ENCODE peak calls at places on chromosome 14, in six cellular contexts. One of them, this sample, is unnamed.

GRCh38 chr14:70808023-70808401 is 1.3 kb downstream of the MAP3K9 start:
- DNase-seq in skeletal muscle cell: no peak
- DNase-seq in CD8-positive, alpha-beta memory T cell: peak; percentile 62
- DNase-seq in mammary epithelial cell: no peak
- DNase-seq in HFF-Myc: no peak
- DNase-seq in fibroblast of mammary gland: no peak
- DNase-seq in this sample: no peak

GRCh38 chr14:51087024-51087423 is 7.9 kb downstream of the TRIM9 start:
- DNase-seq in HFF-Myc: no peak
- DNase-seq in mammary epithelial cell: peak; percentile 86
- DNase-seq in CD8-positive, alpha-beta memory T cell: no peak
- DNase-seq in fibroblast of mammary gland: peak; percentile 35
- DNase-seq in skeletal muscle cell: no peak
- DNase-seq in this sample: no peak

GRCh38 chr14:80269338-80269935 is 58.1 kb upstream of the DIO2 start:
- DNase-seq in fibroblast of mammary gland: peak; percentile 67
- DNase-seq in mammary epithelial cell: peak; percentile 38
- DNase-seq in HFF-Myc: no peak
- DNase-seq in CD8-positive, alpha-beta memory T cell: no peak
- DNase-seq in skeletal muscle cell: no peak
- DNase-seq in this sample: peak; percentile 64

GRCh38 chr14:90796319-90796718 is 19.9 kb downstream of the TTC7B start:
- DNase-seq in CD8-positive, alpha-beta memory T cell: no peak
- DNase-seq in HFF-Myc: no peak
- DNase-seq in skeletal muscle cell: no peak
- DNase-seq in mammary epithelial cell: no peak
- DNase-seq in fibroblast of mammary gland: no peak
- DNase-seq in this sample: no peak

GRCh38 chr14:75542585-75543091 is 20.4 kb downstream of the BATF start:
- DNase-seq in HFF-Myc: no peak
- DNase-seq in skeletal muscle cell: peak; percentile 20
- DNase-seq in CD8-positive, alpha-beta memory T cell: peak; percentile 48
- DNase-seq in mammary epithelial cell: no peak
- DNase-seq in fibroblast of mammary gland: peak; percentile 15
- DNase-seq in this sample: no peak

GRCh38 chr14:98931911-98932310 is 340.1 kb downstream of the BCL11B start:
- DNase-seq in mammary epithelial cell: no peak
- DNase-seq in skeletal muscle cell: no peak
- DNase-seq in HFF-Myc: no peak
- DNase-seq in CD8-positive, alpha-beta memory T cell: peak; percentile 87
- DNase-seq in fibroblast of mammary gland: no peak
- DNase-seq in this sample: no peak

GRCh38 chr14:91202234-91202974 is 42.1 kb downstream of the GPR68 start:
- DNase-seq in CD8-positive, alpha-beta memory T cell: no peak
- DNase-seq in skeletal muscle cell: no peak
- DNase-seq in fibroblast of mammary gland: peak; percentile 36
- DNase-seq in mammary epithelial cell: no peak
- DNase-seq in HFF-Myc: no peak
- DNase-seq in this sample: no peak

GRCh38 chr14:62213516-62213915 is 451.3 kb downstream of the SNAPC1 start:
- DNase-seq in HFF-Myc: no peak
- DNase-seq in mammary epithelial cell: peak; percentile 80
- DNase-seq in CD8-positive, alpha-beta memory T cell: no peak
- DNase-seq in fibroblast of mammary gland: peak; percentile 79
- DNase-seq in skeletal muscle cell: no peak
- DNase-seq in this sample: peak; percentile 83

GRCh38 chr14:91889477-91890211 is 22.3 kb upstream of the TC2N start:
- DNase-seq in mammary epithelial cell: no peak
- DNase-seq in CD8-positive, alpha-beta memory T cell: no peak
- DNase-seq in skeletal muscle cell: no peak
- DNase-seq in fibroblast of mammary gland: no peak
- DNase-seq in HFF-Myc: no peak
- DNase-seq in this sample: no peak

GRCh38 chr14:76977793-76978730 is 50.4 kb downstream of the IRF2BPL start:
- DNase-seq in fibroblast of mammary gland: peak; percentile 92
- DNase-seq in HFF-Myc: no peak
- DNase-seq in skeletal muscle cell: peak; percentile 34
- DNase-seq in CD8-positive, alpha-beta memory T cell: peak; percentile 72
- DNase-seq in mammary epithelial cell: no peak
- DNase-seq in this sample: peak; percentile 91

GRCh38 chr14:95388699-95389098 is 69.0 kb upstream of the CLMN start:
- DNase-seq in mammary epithelial cell: no peak
- DNase-seq in HFF-Myc: no peak
- DNase-seq in skeletal muscle cell: no peak
- DNase-seq in fibroblast of mammary gland: peak; percentile 80
- DNase-seq in CD8-positive, alpha-beta memory T cell: no peak
- DNase-seq in this sample: no peak

GRCh38 chr14:44652640-44653039 is 145.6 kb upstream of the FSCB start:
- DNase-seq in mammary epithelial cell: no peak
- DNase-seq in fibroblast of mammary gland: no peak
- DNase-seq in CD8-positive, alpha-beta memory T cell: no peak
- DNase-seq in HFF-Myc: no peak
- DNase-seq in skeletal muscle cell: no peak
- DNase-seq in this sample: no peak

GRCh38 chr14:33933386-33933934 is 17.4 kb downstream of the EGLN3 start:
- DNase-seq in HFF-Myc: no peak
- DNase-seq in mammary epithelial cell: no peak
- DNase-seq in skeletal muscle cell: no peak
- DNase-seq in CD8-positive, alpha-beta memory T cell: no peak
- DNase-seq in fibroblast of mammary gland: no peak
- DNase-seq in this sample: no peak

GRCh38 chr14:102825307-102826095 is 48.3 kb downstream of the TRAF3 start:
- DNase-seq in skeletal muscle cell: no peak
- DNase-seq in HFF-Myc: no peak
- DNase-seq in mammary epithelial cell: no peak
- DNase-seq in fibroblast of mammary gland: no peak
- DNase-seq in CD8-positive, alpha-beta memory T cell: no peak
- DNase-seq in this sample: no peak

GRCh38 chr14:94646066-94646465 is 33.9 kb downstream of the SERPINA3 start:
- DNase-seq in skeletal muscle cell: no peak
- DNase-seq in CD8-positive, alpha-beta memory T cell: no peak
- DNase-seq in HFF-Myc: no peak
- DNase-seq in fibroblast of mammary gland: no peak
- DNase-seq in mammary epithelial cell: no peak
- DNase-seq in this sample: no peak

GRCh38 chr14:20415723-20416622 is 2.7 kb upstream of the TEP1 start:
- DNase-seq in HFF-Myc: peak; percentile 38
- DNase-seq in skeletal muscle cell: no peak
- DNase-seq in mammary epithelial cell: peak; percentile 31
- DNase-seq in CD8-positive, alpha-beta memory T cell: peak; percentile 60
- DNase-seq in fibroblast of mammary gland: peak; percentile 65
- DNase-seq in this sample: peak; percentile 61

GRCh38 chr14:42742084-42742483 is 1135.4 kb downstream of the LRFN5 start:
- DNase-seq in skeletal muscle cell: no peak
- DNase-seq in HFF-Myc: no peak
- DNase-seq in mammary epithelial cell: no peak
- DNase-seq in CD8-positive, alpha-beta memory T cell: no peak
- DNase-seq in fibroblast of mammary gland: no peak
- DNase-seq in this sample: no peak

GRCh38 chr14:30034049-30034635 is 106.5 kb upstream of the PRKD1 start:
- DNase-seq in HFF-Myc: peak; percentile 7
- DNase-seq in mammary epithelial cell: no peak
- DNase-seq in skeletal muscle cell: no peak
- DNase-seq in CD8-positive, alpha-beta memory T cell: no peak
- DNase-seq in fibroblast of mammary gland: peak; percentile 63
- DNase-seq in this sample: peak; percentile 17

GRCh38 chr14:89844508-89844907 is 110.0 kb downstream of the EFCAB11 start:
- DNase-seq in fibroblast of mammary gland: no peak
- DNase-seq in skeletal muscle cell: no peak
- DNase-seq in HFF-Myc: no peak
- DNase-seq in mammary epithelial cell: no peak
- DNase-seq in CD8-positive, alpha-beta memory T cell: no peak
- DNase-seq in this sample: peak; percentile 22

GRCh38 chr14:32564591-32564990 is 235.5 kb downstream of the AKAP6 start:
- DNase-seq in mammary epithelial cell: no peak
- DNase-seq in skeletal muscle cell: peak; percentile 43
- DNase-seq in fibroblast of mammary gland: no peak
- DNase-seq in CD8-positive, alpha-beta memory T cell: no peak
- DNase-seq in HFF-Myc: no peak
- DNase-seq in this sample: peak; percentile 8

GRCh38 chr14:65302571-65303184 is 109.9 kb upstream of the FUT8 start:
- DNase-seq in skeletal muscle cell: no peak
- DNase-seq in CD8-positive, alpha-beta memory T cell: no peak
- DNase-seq in fibroblast of mammary gland: no peak
- DNase-seq in mammary epithelial cell: no peak
- DNase-seq in HFF-Myc: no peak
- DNase-seq in this sample: no peak

DNA sequence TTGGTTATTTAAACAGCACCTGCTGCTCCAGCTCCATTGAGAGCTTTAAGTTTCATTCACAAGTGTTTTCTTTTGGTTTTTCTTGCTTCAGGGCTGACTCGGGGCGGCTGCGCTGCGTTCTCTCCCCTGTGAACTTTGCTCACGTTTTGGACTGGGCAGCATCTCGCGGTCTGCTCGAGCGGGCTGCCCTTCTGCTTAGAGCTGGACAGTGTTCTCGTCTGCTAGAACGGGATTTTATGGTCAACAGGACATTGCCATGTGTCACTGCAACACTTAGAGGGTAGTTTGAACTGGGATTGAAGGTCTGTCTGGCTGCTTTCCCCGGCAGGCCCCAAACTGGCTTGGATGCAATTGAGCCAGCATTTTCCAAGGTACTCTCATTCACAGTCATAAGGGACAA is 57.7 kb upstream of the VRK1 start:
- DNase-seq in HFF-Myc: no peak
- DNase-seq in fibroblast of mammary gland: no peak
- DNase-seq in skeletal muscle cell: no peak
- DNase-seq in mammary epithelial cell: no peak
- DNase-seq in CD8-positive, alpha-beta memory T cell: no peak
- DNase-seq in this sample: no peak
- H3K4me3 ChIP-seq in HFF-Myc: no peak overlapping the region
- H3K4me3 ChIP-seq in fibroblast of mammary gland: no peak overlapping the region
- H3K4me3 ChIP-seq in skeletal muscle cell: no peak overlapping the region
- H3K4me3 ChIP-seq in mammary epithelial cell: no peak overlapping the region
- H3K4me3 ChIP-seq in CD8-positive, alpha-beta memory T cell: no peak overlapping the region
- H3K4me3 ChIP-seq in this sample: no peak overlapping the region

GRCh38 chr14:68208726-68209125 is 389.1 kb downstream of the RAD51B start:
- DNase-seq in fibroblast of mammary gland: no peak
- DNase-seq in CD8-positive, alpha-beta memory T cell: no peak
- DNase-seq in HFF-Myc: no peak
- DNase-seq in mammary epithelial cell: no peak
- DNase-seq in skeletal muscle cell: no peak
- DNase-seq in this sample: no peak

GRCh38 chr14:68214431-68214830 is 394.9 kb downstream of the RAD51B start:
- DNase-seq in fibroblast of mammary gland: peak; percentile 51
- DNase-seq in CD8-positive, alpha-beta memory T cell: no peak
- DNase-seq in skeletal muscle cell: no peak
- DNase-seq in HFF-Myc: no peak
- DNase-seq in mammary epithelial cell: no peak
- DNase-seq in this sample: no peak

GRCh38 chr14:68210729-68211299 is 391.2 kb downstream of the RAD51B start:
- DNase-seq in skeletal muscle cell: peak; percentile 87
- DNase-seq in HFF-Myc: peak; percentile 100
- DNase-seq in fibroblast of mammary gland: peak; percentile 97
- DNase-seq in mammary epithelial cell: peak; percentile 95
- DNase-seq in CD8-positive, alpha-beta memory T cell: peak; percentile 28
- DNase-seq in this sample: peak; percentile 99

GRCh38 chr14:68211886-68212285 is 392.3 kb downstream of the RAD51B start:
- DNase-seq in HFF-Myc: no peak
- DNase-seq in mammary epithelial cell: no peak
- DNase-seq in skeletal muscle cell: no peak
- DNase-seq in CD8-positive, alpha-beta memory T cell: no peak
- DNase-seq in fibroblast of mammary gland: no peak
- DNase-seq in this sample: no peak

GRCh38 chr14:68211421-68211820 is 391.8 kb downstream of the RAD51B start:
- DNase-seq in fibroblast of mammary gland: no peak
- DNase-seq in mammary epithelial cell: peak; percentile 32
- DNase-seq in CD8-positive, alpha-beta memory T cell: no peak
- DNase-seq in HFF-Myc: no peak
- DNase-seq in skeletal muscle cell: no peak
- DNase-seq in this sample: no peak
- H3K4me3 ChIP-seq in fibroblast of mammary gland: no peak overlapping the region
- H3K4me3 ChIP-seq in mammary epithelial cell: no peak overlapping the region
- H3K4me3 ChIP-seq in CD8-positive, alpha-beta memory T cell: no peak overlapping the region
- H3K4me3 ChIP-seq in HFF-Myc: no peak overlapping the region
- H3K4me3 ChIP-seq in skeletal muscle cell: no peak overlapping the region
- H3K4me3 ChIP-seq in this sample: no peak overlapping the region

GRCh38 chr14:24312736-24313507 is 1.6 kb downstream of the LTB4R start:
- DNase-seq in CD8-positive, alpha-beta memory T cell: no peak
- DNase-seq in fibroblast of mammary gland: no peak
- DNase-seq in mammary epithelial cell: no peak
- DNase-seq in skeletal muscle cell: no peak
- DNase-seq in HFF-Myc: no peak
- DNase-seq in this sample: peak; percentile 22

GRCh38 chr14:24310387-24310665 is 386 bp downstream of the LTB4R2 start:
- DNase-seq in skeletal muscle cell: no peak
- DNase-seq in mammary epithelial cell: no peak
- DNase-seq in HFF-Myc: no peak
- DNase-seq in CD8-positive, alpha-beta memory T cell: no peak
- DNase-seq in fibroblast of mammary gland: no peak
- DNase-seq in this sample: no peak

GRCh38 chr14:24310666-24311604 is at the start of gene LTB4R:
- DNase-seq in CD8-positive, alpha-beta memory T cell: peak; percentile 74
- DNase-seq in skeletal muscle cell: no peak
- DNase-seq in fibroblast of mammary gland: peak; percentile 69
- DNase-seq in HFF-Myc: no peak
- DNase-seq in mammary epithelial cell: peak; percentile 70
- DNase-seq in this sample: peak; percentile 73

GRCh38 chr14:24313912-24314311 is 2.6 kb downstream of the LTB4R start:
- DNase-seq in mammary epithelial cell: no peak
- DNase-seq in CD8-positive, alpha-beta memory T cell: no peak
- DNase-seq in fibroblast of mammary gland: no peak
- DNase-seq in HFF-Myc: no peak
- DNase-seq in skeletal muscle cell: no peak
- DNase-seq in this sample: no peak

GRCh38 chr14:24311837-24312615 is 724 bp downstream of the LTB4R start:
- DNase-seq in mammary epithelial cell: no peak
- DNase-seq in skeletal muscle cell: no peak
- DNase-seq in fibroblast of mammary gland: peak; percentile 36
- DNase-seq in HFF-Myc: no peak
- DNase-seq in CD8-positive, alpha-beta memory T cell: no peak
- DNase-seq in this sample: no peak
- H3K4me3 ChIP-seq in mammary epithelial cell: no peak overlapping the region
- H3K4me3 ChIP-seq in skeletal muscle cell: no peak overlapping the region
- H3K4me3 ChIP-seq in fibroblast of mammary gland: no peak overlapping the region
- H3K4me3 ChIP-seq in HFF-Myc: no peak overlapping the region
- H3K4me3 ChIP-seq in CD8-positive, alpha-beta memory T cell: peak overlapping the region; percentile 58
- H3K4me3 ChIP-seq in this sample: no peak overlapping the region

GRCh38 chr14:22415633-22415959 is 173.4 kb downstream of the DAD1 start:
- DNase-seq in skeletal muscle cell: no peak
- DNase-seq in fibroblast of mammary gland: no peak
- DNase-seq in HFF-Myc: no peak
- DNase-seq in mammary epithelial cell: no peak
- DNase-seq in CD8-positive, alpha-beta memory T cell: no peak
- DNase-seq in this sample: no peak

GRCh38 chr14:22416193-22416592 is 172.8 kb downstream of the DAD1 start:
- DNase-seq in HFF-Myc: no peak
- DNase-seq in CD8-positive, alpha-beta memory T cell: no peak
- DNase-seq in skeletal muscle cell: no peak
- DNase-seq in mammary epithelial cell: no peak
- DNase-seq in fibroblast of mammary gland: no peak
- DNase-seq in this sample: no peak

GRCh38 chr14:22412936-22413411 is 176.1 kb downstream of the DAD1 start:
- DNase-seq in skeletal muscle cell: no peak
- DNase-seq in CD8-positive, alpha-beta memory T cell: no peak
- DNase-seq in HFF-Myc: peak; percentile 25
- DNase-seq in fibroblast of mammary gland: peak; percentile 51
- DNase-seq in mammary epithelial cell: no peak
- DNase-seq in this sample: no peak

GRCh38 chr14:22417914-22418313 is 171.1 kb downstream of the DAD1 start:
- DNase-seq in fibroblast of mammary gland: no peak
- DNase-seq in mammary epithelial cell: no peak
- DNase-seq in CD8-positive, alpha-beta memory T cell: no peak
- DNase-seq in skeletal muscle cell: no peak
- DNase-seq in HFF-Myc: no peak
- DNase-seq in this sample: no peak

GRCh38 chr14:22414876-22415632 is 174.0 kb downstream of the DAD1 start:
- DNase-seq in fibroblast of mammary gland: no peak
- DNase-seq in HFF-Myc: no peak
- DNase-seq in CD8-positive, alpha-beta memory T cell: no peak
- DNase-seq in skeletal muscle cell: no peak
- DNase-seq in mammary epithelial cell: no peak
- DNase-seq in this sample: no peak
- H3K4me3 ChIP-seq in fibroblast of mammary gland: no peak overlapping the region
- H3K4me3 ChIP-seq in HFF-Myc: no peak overlapping the region
- H3K4me3 ChIP-seq in CD8-positive, alpha-beta memory T cell: no peak overlapping the region
- H3K4me3 ChIP-seq in skeletal muscle cell: no peak overlapping the region
- H3K4me3 ChIP-seq in mammary epithelial cell: no peak overlapping the region
- H3K4me3 ChIP-seq in this sample: no peak overlapping the region